ENCODE peak calls at places on chromosomes 4 and X, in seven cellular contexts. H is AG09309, J is thoracic aorta, I is MM.1S, W is lung, P is colonic mucosa, F is stomach. O is an unnamed sample.

GRCh38 chr4:3636628-3637320 is 104.6 kb upstream of the LRPAP1 start:
- DNase-seq in H (no peak), J (no peak), I (no peak), W (no peak), P (no peak), F (no peak), O (no peak)

GRCh38 chr4:56937262-56937661 is 29.6 kb downstream of the REST start:
- DNase-seq in H (peak), J (no peak), I (no peak), W (no peak), P (no peak), F (no peak), O (no peak)

GRCh38 chr4:80393246-80393969 is 57.9 kb downstream of the CFAP299 start:
- DNase-seq in H (peak), J (no peak), I (no peak), W (no peak), P (no peak), F (no peak), O (no peak)

GRCh38 chr4:91840359-91840758 is 463.4 kb upstream of the GRID2 start:
- DNase-seq in H (no peak), J (no peak), I (no peak), W (no peak), P (no peak), F (no peak), O (no peak)

GRCh38 chr4:12486995-12487394 is 997.1 kb downstream of the RAB28 start:
- DNase-seq in H (no peak), J (no peak), I (no peak), W (no peak), P (no peak), F (no peak), O (no peak)

GRCh38 chr4:2007804-2008670 is 737 bp downstream of the NELFA start:
- DNase-seq in H (no peak), J (no peak), I (no peak), W (no peak), P (no peak), F (no peak), O (no peak)

GRCh38 chr4:152500798-152501434 is 35.0 kb downstream of the FBXW7 start:
- DNase-seq in H (peak), J (peak), I (peak), W (peak), P (peak), F (peak), O (peak)

GRCh38 chr4:143202824-143203223 is 18.1 kb downstream of the USP38 start:
- DNase-seq in H (no peak), J (no peak), I (peak), W (no peak), P (no peak), F (no peak), O (no peak)

GRCh38 chrX:46294234-46294633 is 251.0 kb downstream of the ZNF674 start:
- DNase-seq in H (peak), J (no peak), I (no peak), W (no peak), P (no peak), F (no peak), O (no peak)

GRCh38 chr4:67909910-67910905 is 26.4 kb upstream of the TMPRSS11D start:
- DNase-seq in H (no peak), J (no peak), I (peak), W (no peak), P (no peak), F (no peak), O (peak)

GRCh38 chr4:180636696-180637095 is 1606.5 kb upstream of the TENM3 start:
- DNase-seq in H (no peak), J (no peak), I (no peak), W (no peak), P (no peak), F (no peak), O (no peak)

GRCh38 chr4:3312362-3312761 is 19.5 kb downstream of the RGS12 start:
- DNase-seq in H (no peak), J (no peak), I (no peak), W (no peak), P (no peak), F (peak), O (no peak)

GRCh38 chr4:2500547-2500946 is 31.6 kb downstream of the RNF4 start:
- DNase-seq in H (no peak), J (no peak), I (no peak), W (no peak), P (no peak), F (no peak), O (no peak)

GRCh38 chr4:66906314-66906713 is 639.0 kb downstream of the CENPC start:
- DNase-seq in H (no peak), J (no peak), I (no peak), W (no peak), P (no peak), F (no peak), O (no peak)

GRCh38 chrX:120301960-120302359 is 9.3 kb downstream of the TMEM255A start:
- DNase-seq in H (no peak), J (no peak), I (peak), W (no peak), P (no peak), F (no peak), O (no peak)

GRCh38 chr4:58602701-58603359 is 1492.6 kb upstream of the IGFBP7 start:
- DNase-seq in H (no peak), J (no peak), I (no peak), W (no peak), P (no peak), F (no peak), O (no peak)

GRCh38 chrX:107760304-107761077 is 15.1 kb downstream of the TSC22D3 start:
- DNase-seq in H (no peak), J (no peak), I (no peak), W (no peak), P (no peak), F (no peak), O (peak)

GRCh38 chrX:2262679-2263055 is 238.1 kb downstream of the DHRSX start:
- DNase-seq in H (no peak), J (no peak), I (no peak), W (no peak), P (no peak), F (no peak), O (no peak)

GRCh38 chrX:1480082-1480785 is 27.5 kb upstream of the ASMTL start:
- DNase-seq in H (no peak), J (no peak), I (no peak), W (peak), P (no peak), F (no peak), O (no peak)

GRCh38 chr4:34181311-34181808 is 2063.0 kb downstream of the ARAP2 start:
- DNase-seq in H (peak), J (no peak), I (no peak), W (no peak), P (no peak), F (no peak), O (no peak)

GRCh38 chrX:68834371-68835103 is 5.7 kb downstream of the EFNB1 start:
- DNase-seq in H (no peak), J (no peak), I (no peak), W (no peak), P (peak), F (no peak), O (no peak)

GRCh38 chr4:12723849-12724447 is 760.2 kb downstream of the RAB28 start:
- DNase-seq in H (no peak), J (no peak), I (peak), W (no peak), P (no peak), F (no peak), O (no peak)

GRCh38 chr4:152259866-152260265 is 276.0 kb downstream of the FBXW7 start:
- DNase-seq in H (peak), J (no peak), I (no peak), W (no peak), P (no peak), F (no peak), O (no peak)

GRCh38 chrX:154840856-154841255 is 6.4 kb upstream of the SMIM9 start:
- DNase-seq in H (peak), J (no peak), I (peak), W (no peak), P (no peak), F (no peak), O (peak)

GRCh38 chr4:168096444-168096784 is 4.1 kb downstream of the ANXA10 start:
- DNase-seq in H (no peak), J (no peak), I (no peak), W (no peak), P (no peak), F (no peak), O (no peak)

GRCh38 chr4:109730294-109731051 is 603 bp upstream of the PLA2G12A start:
- DNase-seq in H (peak), J (peak), I (no peak), W (peak), P (peak), F (peak), O (no peak)

GRCh38 chr4:112517067-112517588 is 1.1 kb upstream of the NEUROG2 start:
- DNase-seq in H (no peak), J (no peak), I (no peak), W (no peak), P (no peak), F (no peak), O (peak)

GRCh38 chr4:165580379-165580905 is 201.6 kb downstream of the CPE start:
- DNase-seq in H (peak), J (peak), I (no peak), W (no peak), P (no peak), F (no peak), O (no peak)

GRCh38 chr4:145734576-145735329 is 54.8 kb downstream of the C4orf51 start:
- DNase-seq in H (peak), J (peak), I (no peak), W (peak), P (peak), F (peak), O (peak)

GRCh38 chr4:85078016-85078415 is 111.5 kb upstream of the WDFY3 start:
- DNase-seq in H (no peak), J (no peak), I (no peak), W (no peak), P (no peak), F (no peak), O (no peak)

GRCh38 chr4:118888666-118889312 is at the start of gene SYNPO2:
- DNase-seq in H (peak), J (peak), I (peak), W (peak), P (peak), F (peak), O (peak)

GRCh38 chr4:185256444-185256843 is 47.0 kb downstream of the SNX25 start:
- DNase-seq in H (no peak), J (no peak), I (no peak), W (no peak), P (no peak), F (no peak), O (no peak)

GRCh38 chrX:11064851-11065600 is 46.1 kb upstream of the HCCS start:
- DNase-seq in H (peak), J (no peak), I (no peak), W (no peak), P (no peak), F (no peak), O (no peak)

GRCh38 chr4:139210486-139210885 is 33.5 kb upstream of the ELF2 start:
- DNase-seq in H (no peak), J (no peak), I (no peak), W (no peak), P (no peak), F (no peak), O (no peak)

GRCh38 chr4:106868381-106869035 is 167.6 kb downstream of the DKK2 start:
- DNase-seq in H (no peak), J (no peak), I (no peak), W (no peak), P (no peak), F (no peak), O (no peak)

GRCh38 chr4:125368684-125369083 is 53.9 kb downstream of the FAT4 start:
- DNase-seq in H (peak), J (no peak), I (no peak), W (no peak), P (no peak), F (no peak), O (no peak)

DNA sequence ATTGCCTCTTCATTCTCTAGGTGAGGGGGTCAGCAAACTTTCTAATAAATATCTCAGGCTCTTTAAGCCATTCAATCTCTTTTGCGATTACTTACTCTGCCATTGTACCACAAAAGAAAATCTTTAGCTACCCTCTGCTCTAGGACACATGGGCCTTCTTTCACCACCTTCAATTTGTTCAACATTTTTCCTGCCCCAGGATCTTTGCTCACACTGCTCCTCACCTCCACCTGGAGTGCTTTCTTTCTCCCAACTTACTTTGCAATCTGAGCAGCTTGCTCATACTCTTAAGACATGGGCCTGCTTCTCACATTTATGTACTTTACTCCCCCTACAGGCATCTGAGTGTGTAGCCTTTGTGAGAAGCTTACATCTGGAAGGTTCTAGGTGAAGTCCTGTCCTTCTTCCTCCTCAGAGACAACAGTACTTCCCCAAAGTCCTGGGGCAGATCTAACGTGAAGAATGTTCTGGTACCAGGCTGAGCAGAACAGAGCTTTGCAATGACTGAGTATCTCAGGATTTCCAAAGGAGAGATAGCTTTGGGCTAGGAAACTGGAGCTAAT is 55.0 kb upstream of the PRDM5 start:
- DNase-seq in H (peak), J (no peak), I (peak), W (no peak), P (peak), F (no peak), O (peak)
- TF ChIP-seq CTCF in H (peak), J (peak), I (peak), W (peak), P (peak), F (peak), O (peak)

DNA sequence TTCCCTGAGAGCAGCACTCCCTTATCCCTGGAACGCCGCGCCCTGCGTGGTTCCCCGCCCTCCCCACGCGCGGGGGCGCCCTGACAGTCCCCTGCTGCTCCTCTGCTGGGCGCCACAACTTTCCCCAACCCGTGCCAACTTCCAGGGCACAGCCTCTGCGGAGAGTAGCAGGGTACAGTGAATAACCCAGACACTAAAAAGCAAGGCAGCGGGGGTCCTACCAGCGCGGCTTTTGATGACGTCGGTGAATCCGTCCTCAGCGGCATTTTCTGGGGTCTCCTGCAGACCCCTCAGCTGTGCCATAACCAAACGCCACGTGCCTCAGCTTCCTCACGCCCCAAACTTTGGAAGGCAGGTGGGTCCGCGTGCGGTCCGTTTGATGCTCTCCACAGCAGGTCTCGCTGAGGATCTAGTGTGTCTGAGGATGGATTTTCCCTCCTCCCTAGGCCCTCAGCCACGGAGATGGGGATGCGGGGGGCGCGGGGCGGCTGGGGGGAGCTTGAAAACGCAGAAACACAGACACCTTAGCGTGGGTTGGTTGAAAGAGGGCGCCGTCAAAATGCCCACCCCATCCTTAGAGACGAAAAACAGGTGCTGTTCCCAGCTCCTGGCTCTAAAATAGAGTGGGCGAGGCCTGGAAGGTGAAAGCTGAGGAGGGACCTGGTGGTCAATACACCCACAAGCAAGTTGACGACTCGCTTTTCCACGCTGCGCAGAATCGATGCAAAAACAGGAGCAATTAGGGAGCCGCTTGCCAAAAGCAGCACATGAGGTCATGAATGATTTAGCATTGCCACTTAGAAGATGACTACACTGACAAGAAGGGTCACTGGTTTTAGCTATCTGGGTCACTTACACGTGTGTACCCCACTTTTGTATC is 405.6 kb downstream of the FAM47A start:
- DNase-seq in H (no peak), J (no peak), I (no peak), W (no peak), P (no peak), F (no peak), O (no peak)
- H3K4me3 ChIP-seq in H (no peak), J (peak), I (no peak), W (no peak), P (no peak), F (peak), O (no peak)

DNA sequence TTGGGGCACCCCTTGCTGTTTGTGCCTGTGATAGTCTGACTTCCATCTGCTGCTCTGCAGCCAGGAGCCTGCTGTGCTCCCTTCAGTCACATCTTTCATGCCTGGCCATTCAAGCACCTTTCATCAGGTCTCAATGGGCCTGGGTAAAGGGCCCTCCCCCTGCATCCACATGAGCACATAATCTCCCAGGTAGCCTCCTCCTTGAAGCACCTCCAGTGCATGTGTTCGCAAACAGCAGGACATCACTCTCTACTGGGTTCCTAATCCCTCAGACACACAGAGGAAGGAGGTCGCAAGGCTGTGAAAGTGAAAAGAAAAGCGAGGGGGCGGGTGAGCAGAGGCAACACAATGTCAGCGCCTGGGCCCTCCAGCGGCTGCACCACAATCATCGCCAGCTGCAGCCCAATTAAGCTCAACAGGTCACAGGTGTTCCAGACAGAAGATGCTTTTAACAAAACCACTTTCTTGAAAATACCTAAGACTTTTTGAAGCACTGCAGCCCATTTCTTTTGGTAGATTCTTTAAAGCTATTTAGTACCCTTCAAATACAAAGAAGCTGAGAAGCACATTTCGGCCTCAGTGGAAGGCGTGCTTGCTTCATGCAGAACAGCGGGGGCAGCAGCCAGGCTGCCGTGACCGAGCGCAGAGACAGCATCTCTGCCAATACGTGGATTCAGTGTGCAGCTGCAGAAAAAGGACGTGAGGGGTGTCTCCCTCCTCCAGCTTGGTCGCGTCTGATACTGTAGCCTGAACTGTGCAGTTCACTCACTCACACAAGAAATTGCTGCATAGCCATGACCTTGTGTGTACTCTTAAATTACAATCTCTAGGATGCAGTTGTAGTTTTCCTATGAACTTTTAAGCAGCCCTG is 92.2 kb upstream of the SPRY1 start:
- DNase-seq in H (no peak), J (no peak), I (no peak), W (no peak), P (no peak), F (no peak), O (peak)
- TF ChIP-seq CTCF in H (no peak), J (no peak), I (no peak), W (no peak), P (no peak), F (no peak), O (no peak)

GRCh38 chr4:153594208-153594607 is 89.9 kb upstream of the TLR2 start:
- DNase-seq in H (peak), J (no peak), I (peak), W (no peak), P (no peak), F (no peak), O (no peak)

GRCh38 chr4:153591441-153591840 is 92.6 kb upstream of the TLR2 start:
- DNase-seq in H (no peak), J (no peak), I (no peak), W (no peak), P (no peak), F (no peak), O (no peak)

GRCh38 chr4:153592090-153592489 is 92.0 kb upstream of the TLR2 start:
- DNase-seq in H (no peak), J (no peak), I (no peak), W (no peak), P (no peak), F (no peak), O (no peak)

GRCh38 chr4:153595894-153596601 is 88.0 kb upstream of the TLR2 start:
- DNase-seq in H (no peak), J (no peak), I (no peak), W (no peak), P (no peak), F (no peak), O (no peak)

DNA sequence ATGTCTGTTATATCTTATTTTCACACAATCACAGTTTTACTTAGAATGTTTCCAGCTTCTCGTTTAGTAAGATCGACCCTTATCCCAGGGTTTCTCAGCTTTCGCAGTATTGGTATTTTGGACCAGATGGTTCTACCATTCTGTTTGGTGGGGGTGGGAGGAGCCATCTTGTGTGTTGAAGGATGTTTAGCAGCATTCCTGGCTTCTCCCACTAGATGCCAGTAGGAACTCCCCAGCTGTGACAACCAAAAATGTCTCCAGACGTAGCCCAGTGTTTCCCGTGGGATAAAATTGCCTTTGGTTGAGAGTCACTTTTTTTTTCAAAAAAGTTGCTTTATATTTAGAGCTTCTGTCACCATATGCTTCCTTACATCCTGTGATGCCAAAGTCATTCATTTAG is 90.9 kb upstream of the TLR2 start:
- DNase-seq in H (no peak), J (no peak), I (no peak), W (no peak), P (no peak), F (no peak), O (no peak)
- H3K4me3 ChIP-seq in H (no peak), J (no peak), I (no peak), W (no peak), P (no peak), F (no peak), O (no peak)

DNA sequence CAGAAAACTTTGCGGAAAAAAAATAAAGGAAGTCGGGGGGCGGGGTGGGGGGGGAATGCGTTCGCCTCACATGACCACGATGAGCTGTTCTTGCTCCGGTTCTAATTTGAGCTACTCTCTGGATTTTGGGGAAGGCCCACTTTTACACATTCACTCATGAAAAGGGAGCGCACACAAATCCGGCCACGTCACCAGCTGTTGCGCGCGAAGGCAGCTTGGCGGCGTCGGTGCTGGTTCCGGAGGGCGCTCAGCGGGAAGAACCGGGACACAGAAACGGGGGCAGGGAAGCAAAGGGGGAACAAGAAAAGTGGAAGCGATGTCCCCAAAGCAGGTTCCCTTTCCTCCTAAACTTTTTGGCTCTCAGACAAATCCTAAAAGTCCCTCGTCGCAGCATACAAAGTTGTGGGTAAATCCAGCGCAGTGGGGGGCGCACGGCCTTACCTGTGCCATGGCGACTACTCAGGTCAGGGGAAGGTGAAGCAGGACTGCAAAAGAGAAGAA is 590 bp downstream of the ANXA5 start:
- DNase-seq in H (peak), J (peak), I (peak), W (peak), P (peak), F (peak), O (peak)
- TF ChIP-seq CTCF in H (peak), J (no peak), I (peak), W (no peak), P (no peak), F (peak), O (no peak)

O was measured in GM12865.